ENCODE peak calls at places on chromosomes 16 and 17, in ten cellular contexts. G, H, W, X, J, A, Z, D, S and U are unnamed samples.

GRCh38 chr16:9092282-9092962 is 978 bp downstream of the HAPSTR1 start:
- DNase-seq in G (peak), H (peak), W (no peak), X (peak), J (peak), A (no peak), Z (no peak), D (peak), S (peak), U (no peak)

GRCh38 chr17:64984776-64985521 is 65.7 kb upstream of the LRRC37A3 start:
- DNase-seq in G (no peak), H (no peak), W (no peak), X (peak), J (no peak), A (no peak), Z (no peak), D (no peak), S (peak), U (no peak)

GRCh38 chr16:1991135-1991551 is 1.4 kb downstream of the SYNGR3 start:
- DNase-seq in G (peak), H (no peak), W (no peak), X (no peak), J (no peak), A (peak), Z (no peak), D (no peak), S (peak), U (no peak)

GRCh38 chr16:58462997-58463891 is 36.7 kb upstream of the NDRG4 start:
- DNase-seq in G (no peak), H (no peak), W (no peak), X (no peak), J (no peak), A (no peak), Z (no peak), D (peak), S (no peak), U (no peak)

GRCh38 chr17:45246861-45247428 is 14.9 kb downstream of the SPATA32 start:
- DNase-seq in G (no peak), H (no peak), W (no peak), X (peak), J (no peak), A (no peak), Z (no peak), D (peak), S (no peak), U (no peak)

GRCh38 chr17:45428050-45428953 is 4.4 kb downstream of the ARHGAP27 start:
- DNase-seq in G (peak), H (peak), W (peak), X (peak), J (peak), A (peak), Z (no peak), D (peak), S (peak), U (no peak)

GRCh38 chr17:29836643-29837042 is 93.4 kb downstream of the SSH2 start:
- DNase-seq in G (no peak), H (no peak), W (no peak), X (no peak), J (no peak), A (no peak), Z (no peak), D (no peak), S (no peak), U (no peak)

GRCh38 chr17:73909156-73909555 is 264.9 kb upstream of the SDK2 start:
- DNase-seq in G (no peak), H (no peak), W (no peak), X (no peak), J (no peak), A (no peak), Z (no peak), D (no peak), S (no peak), U (peak)

GRCh38 chr17:29732613-29733012 is 109.9 kb upstream of the CORO6 start:
- DNase-seq in G (no peak), H (no peak), W (no peak), X (peak), J (no peak), A (no peak), Z (no peak), D (no peak), S (no peak), U (no peak)

GRCh38 chr16:88298882-88299745 is 83.6 kb upstream of the ZNF469 start:
- DNase-seq in G (no peak), H (no peak), W (no peak), X (no peak), J (no peak), A (no peak), Z (no peak), D (no peak), S (no peak), U (no peak)

GRCh38 chr16:88781140-88782077 is 3.6 kb downstream of the PIEZO1 start:
- DNase-seq in G (no peak), H (no peak), W (no peak), X (no peak), J (no peak), A (peak), Z (no peak), D (no peak), S (peak), U (no peak)

GRCh38 chr16:46621006-46621629 is at the start of gene SHCBP1:
- DNase-seq in G (peak), H (peak), W (peak), X (peak), J (peak), A (peak), Z (peak), D (peak), S (peak), U (peak)

GRCh38 chr17:29444589-29444988 is 54.4 kb downstream of the TAOK1 start:
- DNase-seq in G (no peak), H (no peak), W (no peak), X (no peak), J (no peak), A (no peak), Z (no peak), D (no peak), S (no peak), U (no peak)

GRCh38 chr16:81842564-81843242 is 63.6 kb downstream of the PLCG2 start:
- DNase-seq in G (no peak), H (no peak), W (no peak), X (no peak), J (no peak), A (no peak), Z (no peak), D (no peak), S (no peak), U (no peak)

GRCh38 chr17:6701719-6702118 is 11.4 kb downstream of the SLC13A5 start:
- DNase-seq in G (no peak), H (peak), W (no peak), X (peak), J (peak), A (no peak), Z (peak), D (peak), S (no peak), U (no peak)

GRCh38 chr17:78525511-78526160 is 51.6 kb downstream of the DNAH17 start:
- DNase-seq in G (no peak), H (no peak), W (no peak), X (no peak), J (no peak), A (no peak), Z (no peak), D (no peak), S (no peak), U (no peak)

GRCh38 chr17:70047619-70048018 is 27.4 kb upstream of the KCNJ16 start:
- DNase-seq in G (no peak), H (no peak), W (peak), X (peak), J (no peak), A (no peak), Z (no peak), D (no peak), S (no peak), U (no peak)

GRCh38 chr16:87295661-87296531 is 21.3 kb downstream of the C16orf95 start:
- DNase-seq in G (no peak), H (no peak), W (no peak), X (no peak), J (no peak), A (no peak), Z (no peak), D (no peak), S (no peak), U (no peak)

GRCh38 chr16:23597003-23597756 is 1.1 kb upstream of the NDUFAB1 start:
- DNase-seq in G (no peak), H (peak), W (no peak), X (peak), J (no peak), A (no peak), Z (peak), D (peak), S (peak), U (no peak)

GRCh38 chr17:78748730-78749317 is 33.2 kb downstream of the CYTH1 start:
- DNase-seq in G (peak), H (peak), W (peak), X (no peak), J (peak), A (peak), Z (no peak), D (no peak), S (peak), U (no peak)

GRCh38 chr17:42819939-42820535 is 4.0 kb downstream of the BECN1 start:
- DNase-seq in G (peak), H (no peak), W (no peak), X (peak), J (no peak), A (peak), Z (no peak), D (peak), S (peak), U (no peak)

GRCh38 chr16:57482845-57483545 is 3.3 kb downstream of the DOK4 start:
- DNase-seq in G (peak), H (no peak), W (no peak), X (no peak), J (no peak), A (no peak), Z (no peak), D (no peak), S (no peak), U (no peak)

GRCh38 chr17:48131216-48131824 is 23.8 kb downstream of the SNX11 start:
- DNase-seq in G (peak), H (peak), W (peak), X (peak), J (peak), A (peak), Z (peak), D (peak), S (peak), U (no peak)

GRCh38 chr17:65365209-65365608 is 196.2 kb downstream of the AXIN2 start:
- DNase-seq in G (no peak), H (no peak), W (no peak), X (no peak), J (no peak), A (no peak), Z (no peak), D (no peak), S (no peak), U (peak)

GRCh38 chr17:39629894-39630293 is 3.1 kb downstream of the PPP1R1B start:
- DNase-seq in G (no peak), H (no peak), W (no peak), X (no peak), J (no peak), A (peak), Z (no peak), D (no peak), S (peak), U (no peak)

GRCh38 chr17:39633570-39634183 is 3.3 kb upstream of the STARD3 start:
- DNase-seq in G (no peak), H (no peak), W (no peak), X (no peak), J (no peak), A (no peak), Z (no peak), D (no peak), S (no peak), U (no peak)

GRCh38 chr17:39632153-39632941 is 4.6 kb upstream of the STARD3 start:
- DNase-seq in G (peak), H (peak), W (no peak), X (no peak), J (no peak), A (peak), Z (no peak), D (no peak), S (peak), U (no peak)

GRCh38 chr17:39629494-39629880 is 2.7 kb downstream of the PPP1R1B start:
- DNase-seq in G (no peak), H (no peak), W (no peak), X (no peak), J (no peak), A (peak), Z (no peak), D (no peak), S (peak), U (no peak)

GRCh38 chr17:39631403-39631802 is 4.7 kb downstream of the PPP1R1B start:
- DNase-seq in G (no peak), H (no peak), W (no peak), X (no peak), J (no peak), A (peak), Z (no peak), D (no peak), S (peak), U (no peak)
- TF ChIP-seq EP300 in G (no peak), H (no peak), W (no peak), X (no peak), J (no peak), A (no peak), Z (no peak), D (no peak), S (no peak), U (no peak)

DNA sequence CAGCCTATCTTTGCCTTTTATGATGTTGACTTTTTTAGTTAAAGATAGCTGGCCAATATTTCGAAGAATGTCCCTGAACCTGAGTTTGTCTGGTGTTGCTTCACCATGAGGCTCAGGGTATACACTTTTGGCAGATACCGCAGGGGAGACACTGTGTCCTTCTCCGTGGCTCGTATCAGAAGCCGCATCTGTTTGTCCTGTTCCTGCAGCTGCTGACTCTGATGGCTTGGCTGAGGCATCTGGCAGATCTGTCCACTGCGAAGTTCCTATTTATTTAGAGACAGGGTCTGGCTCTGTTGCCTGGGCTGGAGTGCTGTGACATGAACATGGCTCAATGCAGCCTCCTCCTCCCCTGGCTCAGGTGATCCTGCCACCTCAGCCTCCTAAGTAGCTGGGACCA is 93.5 kb downstream of the CRISPLD2 start:
- DNase-seq in G (no peak), H (peak), W (peak), X (no peak), J (no peak), A (peak), Z (no peak), D (peak), S (peak), U (no peak)
- H3K27ac ChIP-seq in G (peak), H (peak), W (peak), X (no peak), J (no peak), A (no peak), Z (no peak), D (no peak), S (peak), U (peak)

GRCh38 chr17:50153650-50154575 is 3.4 kb upstream of the PPP1R9B start:
- DNase-seq in G (peak), H (no peak), W (no peak), X (no peak), J (peak), A (no peak), Z (no peak), D (no peak), S (no peak), U (no peak)
- TF ChIP-seq EP300 in G (no peak), H (no peak), W (peak), X (no peak), J (no peak), A (no peak), Z (no peak), D (no peak), S (no peak), U (no peak)

GRCh38 chr16:11562411-11562810 is 24.3 kb downstream of the LITAF start:
- DNase-seq in G (no peak), H (no peak), W (no peak), X (no peak), J (no peak), A (no peak), Z (no peak), D (no peak), S (no peak), U (no peak)
- H3K27ac ChIP-seq in G (no peak), H (peak), W (peak), X (peak), J (no peak), A (no peak), Z (peak), D (no peak), S (peak), U (no peak)

GRCh38 chr16:73432794-73433455 is 385.0 kb upstream of the ZFHX3 start:
- DNase-seq in G (no peak), H (no peak), W (no peak), X (no peak), J (no peak), A (no peak), Z (no peak), D (no peak), S (no peak), U (no peak)

GRCh38 chr16:73430138-73430537 is 382.2 kb upstream of the ZFHX3 start:
- DNase-seq in G (no peak), H (no peak), W (no peak), X (no peak), J (no peak), A (no peak), Z (no peak), D (no peak), S (no peak), U (no peak)

GRCh38 chr16:73433493-73434307 is 385.8 kb upstream of the ZFHX3 start:
- DNase-seq in G (no peak), H (no peak), W (no peak), X (no peak), J (no peak), A (no peak), Z (no peak), D (no peak), S (no peak), U (no peak)

GRCh38 chr16:73434621-73435020 is 386.7 kb upstream of the ZFHX3 start:
- DNase-seq in G (no peak), H (no peak), W (no peak), X (no peak), J (no peak), A (no peak), Z (no peak), D (no peak), S (no peak), U (no peak)
- TF ChIP-seq EP300 in G (no peak), H (no peak), W (no peak), X (no peak), J (no peak), A (no peak), Z (no peak), D (no peak), S (no peak), U (no peak)

GRCh38 chr17:57397402-57397801 is 141.1 kb downstream of the MSI2 start:
- DNase-seq in G (no peak), H (no peak), W (no peak), X (no peak), J (no peak), A (no peak), Z (no peak), D (no peak), S (no peak), U (no peak)
- H3K27ac ChIP-seq in G (no peak), H (no peak), W (no peak), X (no peak), J (no peak), A (no peak), Z (no peak), D (no peak), S (no peak), U (no peak)

DNA sequence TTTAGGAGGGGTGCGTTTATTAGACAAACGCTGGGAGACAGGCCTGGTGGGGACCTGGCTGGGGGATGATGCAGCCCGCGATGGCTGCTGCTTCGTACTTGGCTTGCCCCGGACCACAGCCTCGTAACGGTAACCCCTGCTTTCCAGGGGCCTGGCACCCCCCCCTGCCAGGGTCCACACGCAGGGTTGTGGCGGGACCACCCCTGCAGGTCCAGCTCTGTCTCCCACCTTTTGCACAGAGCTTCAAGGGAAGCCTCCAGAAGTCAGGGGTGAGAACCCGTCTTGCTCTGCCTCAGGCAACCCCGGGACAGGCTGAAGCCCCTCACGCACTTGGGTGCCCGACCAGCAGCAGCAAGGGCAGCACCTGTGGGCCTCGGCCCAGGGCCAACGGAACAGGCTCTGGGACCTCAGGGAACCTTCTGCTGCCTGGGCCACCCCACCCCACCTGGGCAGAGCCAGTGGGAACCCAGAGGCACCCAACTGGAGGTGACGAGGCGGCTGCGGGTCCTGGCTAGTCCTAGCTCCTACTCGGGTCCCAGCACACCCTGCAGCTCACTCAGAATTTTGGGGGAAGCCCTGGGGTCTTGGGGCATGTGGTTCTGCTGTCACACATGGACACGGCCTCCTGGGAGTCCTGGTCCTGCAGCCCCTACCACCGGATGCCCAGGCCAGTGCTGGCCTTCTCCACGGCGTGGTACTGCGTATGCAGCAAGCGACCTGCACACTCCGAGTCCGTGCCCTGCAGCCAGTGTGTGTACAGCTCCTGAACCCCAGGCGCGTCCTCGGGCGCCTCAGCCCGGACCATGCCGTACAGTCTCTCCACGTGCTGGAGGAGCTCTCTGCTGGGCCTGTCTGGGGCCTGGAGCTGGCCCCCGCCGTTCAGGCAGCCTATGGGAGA is 3.1 kb downstream of the HAGHL start:
- DNase-seq in G (no peak), H (no peak), W (no peak), X (no peak), J (no peak), A (no peak), Z (no peak), D (no peak), S (no peak), U (no peak)
- TF ChIP-seq EP300 in G (no peak), H (no peak), W (no peak), X (no peak), J (no peak), A (no peak), Z (no peak), D (no peak), S (no peak), U (no peak)

DNA sequence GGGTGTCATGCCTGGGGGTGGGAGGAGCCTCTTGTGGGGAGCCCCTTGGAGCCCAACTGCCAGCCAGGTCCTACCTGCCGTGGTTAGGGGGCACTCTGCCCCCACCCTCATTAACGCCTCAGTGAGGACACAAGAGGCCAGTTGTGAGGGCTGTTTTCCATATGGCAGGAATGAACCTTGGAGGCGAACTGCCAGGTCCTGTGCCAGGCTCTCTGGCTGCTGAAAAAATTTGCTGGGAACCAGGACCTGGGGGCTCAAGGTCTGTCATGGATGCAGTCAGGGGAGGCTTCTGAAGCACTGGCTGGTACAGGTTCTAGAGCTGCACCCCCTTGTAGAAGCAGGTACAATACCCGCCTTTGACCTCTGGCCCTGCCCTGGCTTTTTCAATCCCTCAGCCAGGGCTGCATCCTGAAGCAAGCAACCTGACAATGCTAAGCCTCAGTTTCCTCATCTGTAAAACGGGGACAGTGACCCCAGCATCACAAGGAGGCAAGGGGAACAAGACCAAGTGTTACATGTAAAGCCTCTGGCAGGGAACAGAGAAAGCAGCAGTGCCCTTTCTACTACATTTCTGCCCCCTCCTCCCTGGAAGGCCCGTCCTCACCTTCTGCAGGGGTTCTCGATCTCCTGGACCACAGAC is 27.9 kb downstream of the LRRC75A start:
- DNase-seq in G (no peak), H (no peak), W (no peak), X (no peak), J (no peak), A (no peak), Z (no peak), D (peak), S (no peak), U (no peak)
- H3K27ac ChIP-seq in G (peak), H (no peak), W (peak), X (no peak), J (no peak), A (no peak), Z (no peak), D (peak), S (peak), U (no peak)